ENCODE peak calls at places on chromosomes 3 and 15, in nine cellular contexts. V is amniotic epithelial cell, S is ascending aorta, K is uterus, G is RPMI7951, T is GM03348, M is psoas muscle, C is fibroblast of mammary gland, O is amygdala. D is an unnamed sample.

GRCh38 chr3:123739754-123740153 is 144.4 kb downstream of the MYLK start:
- DNase-seq in V (peak), S (no peak), K (no peak), G (peak), T (no peak), M (no peak), C (peak), O (no peak), D (no peak)

GRCh38 chr3:71067977-71068376 is 515.6 kb downstream of the FOXP1 start:
- DNase-seq in V (no peak), S (no peak), K (no peak), G (no peak), T (no peak), M (no peak), C (no peak), O (no peak), D (no peak)

GRCh38 chr3:45218578-45219390 is 7.3 kb downstream of the TMEM158 start:
- DNase-seq in V (peak), S (no peak), K (peak), G (peak), T (peak), M (no peak), C (peak), O (no peak), D (no peak)

GRCh38 chr3:127800508-127800907 is 21.8 kb downstream of the MGLL start:
- DNase-seq in V (no peak), S (no peak), K (no peak), G (peak), T (no peak), M (no peak), C (peak), O (no peak), D (peak)

GRCh38 chr3:118537454-118537853 is 497.2 kb downstream of the IGSF11 start:
- DNase-seq in V (no peak), S (no peak), K (no peak), G (no peak), T (no peak), M (no peak), C (no peak), O (no peak), D (no peak)

GRCh38 chr3:10563396-10563795 is 58.0 kb upstream of the ATP2B2 start:
- DNase-seq in V (no peak), S (no peak), K (no peak), G (no peak), T (no peak), M (no peak), C (no peak), O (no peak), D (no peak)

GRCh38 chr3:143119974-143120715 is 574 bp downstream of the CHST2 start:
- DNase-seq in V (no peak), S (no peak), K (peak), G (peak), T (peak), M (peak), C (no peak), O (no peak), D (peak)

GRCh38 chr3:149908558-149908957 is 62.1 kb downstream of the PFN2 start:
- DNase-seq in V (no peak), S (no peak), K (no peak), G (no peak), T (no peak), M (no peak), C (no peak), O (no peak), D (no peak)

GRCh38 chr3:156691920-156692319 is 17.5 kb downstream of the TIPARP start:
- DNase-seq in V (peak), S (no peak), K (no peak), G (peak), T (peak), M (no peak), C (peak), O (no peak), D (no peak)

GRCh38 chr3:43758826-43759225 is 68.1 kb downstream of the ABHD5 start:
- DNase-seq in V (no peak), S (no peak), K (no peak), G (no peak), T (no peak), M (no peak), C (no peak), O (no peak), D (no peak)

GRCh38 chr15:75389791-75390382 is 21.5 kb upstream of the MAN2C1 start:
- DNase-seq in V (no peak), S (no peak), K (no peak), G (no peak), T (no peak), M (no peak), C (no peak), O (no peak), D (no peak)

GRCh38 chr3:171134170-171134569 is 107.7 kb upstream of the SLC2A2 start:
- DNase-seq in V (no peak), S (no peak), K (no peak), G (peak), T (no peak), M (no peak), C (peak), O (no peak), D (no peak)

GRCh38 chr3:70951937-70952492 is 631.5 kb downstream of the FOXP1 start:
- DNase-seq in V (no peak), S (no peak), K (no peak), G (no peak), T (no peak), M (no peak), C (no peak), O (no peak), D (no peak)

GRCh38 chr3:64520334-64520733 is 167.5 kb downstream of the ADAMTS9 start:
- DNase-seq in V (no peak), S (no peak), K (no peak), G (no peak), T (no peak), M (no peak), C (no peak), O (no peak), D (no peak)

GRCh38 chr3:197749315-197749600 is 425 bp upstream of the FYTTD1 start:
- DNase-seq in V (no peak), S (no peak), K (no peak), G (no peak), T (no peak), M (no peak), C (peak), O (peak), D (no peak)